ENCODE peak calls at places on chromosomes 6 and 20, in nine cellular contexts. One of them, this sample, is unnamed.

GRCh38 chr6:145813285-145814034 is 1.1 kb downstream of the FBXO30 start:
- DNase-seq in pancreas: no peak
- DNase-seq in LoVo: no peak
- DNase-seq in stimulated activated naive B cell treated with anti-CD40 and anti-IgM and Interleukin-4, amounts not matched to agents 10 μg/mL and 1 μg/mL and 100 μg/mL, for 72 hours: no peak
- DNase-seq in nucleus accumbens: no peak
- DNase-seq in T-helper 9 cell: no peak
- DNase-seq in A172: peak; percentile 29
- DNase-seq in stimulated activated CD8-positive, alpha-beta memory T cell treated with anti-CD3 and anti-CD28 coated beads, Interleukin-4, amount 100 ng/mL, for 48 hours: no peak
- DNase-seq in T-helper 17 cell: no peak
- DNase-seq in this sample: no peak

GRCh38 chr6:38640216-38640909 is 634 bp upstream of the BTBD9 start:
- DNase-seq in T-helper 9 cell: no peak
- DNase-seq in stimulated activated CD8-positive, alpha-beta memory T cell treated with anti-CD3 and anti-CD28 coated beads, Interleukin-4, amount 100 ng/mL, for 48 hours: peak; percentile 26
- DNase-seq in pancreas: no peak
- DNase-seq in LoVo: no peak
- DNase-seq in stimulated activated naive B cell treated with anti-CD40 and anti-IgM and Interleukin-4, amounts not matched to agents 10 μg/mL and 1 μg/mL and 100 μg/mL, for 72 hours: no peak
- DNase-seq in A172: no peak
- DNase-seq in nucleus accumbens: no peak
- DNase-seq in T-helper 17 cell: no peak
- DNase-seq in this sample: no peak

GRCh38 chr20:10731190-10731955 is 57.6 kb upstream of the JAG1 start:
- DNase-seq in T-helper 9 cell: no peak
- DNase-seq in stimulated activated CD8-positive, alpha-beta memory T cell treated with anti-CD3 and anti-CD28 coated beads, Interleukin-4, amount 100 ng/mL, for 48 hours: no peak
- DNase-seq in stimulated activated naive B cell treated with anti-CD40 and anti-IgM and Interleukin-4, amounts not matched to agents 10 μg/mL and 1 μg/mL and 100 μg/mL, for 72 hours: no peak
- DNase-seq in nucleus accumbens: no peak
- DNase-seq in A172: peak; percentile 62
- DNase-seq in LoVo: no peak
- DNase-seq in pancreas: no peak
- DNase-seq in T-helper 17 cell: no peak
- DNase-seq in this sample: no peak

GRCh38 chr6:3423439-3424184 is 33.2 kb downstream of the SLC22A23 start:
- DNase-seq in pancreas: no peak
- DNase-seq in nucleus accumbens: no peak
- DNase-seq in A172: no peak
- DNase-seq in T-helper 9 cell: no peak
- DNase-seq in T-helper 17 cell: no peak
- DNase-seq in stimulated activated naive B cell treated with anti-CD40 and anti-IgM and Interleukin-4, amounts not matched to agents 10 μg/mL and 1 μg/mL and 100 μg/mL, for 72 hours: no peak
- DNase-seq in LoVo: no peak
- DNase-seq in stimulated activated CD8-positive, alpha-beta memory T cell treated with anti-CD3 and anti-CD28 coated beads, Interleukin-4, amount 100 ng/mL, for 48 hours: no peak
- DNase-seq in this sample: no peak

GRCh38 chr6:36033935-36034334 is 6.3 kb downstream of the MAPK14 start:
- DNase-seq in LoVo: no peak
- DNase-seq in nucleus accumbens: no peak
- DNase-seq in pancreas: no peak
- DNase-seq in stimulated activated naive B cell treated with anti-CD40 and anti-IgM and Interleukin-4, amounts not matched to agents 10 μg/mL and 1 μg/mL and 100 μg/mL, for 72 hours: no peak
- DNase-seq in T-helper 9 cell: no peak
- DNase-seq in stimulated activated CD8-positive, alpha-beta memory T cell treated with anti-CD3 and anti-CD28 coated beads, Interleukin-4, amount 100 ng/mL, for 48 hours: peak; percentile 63
- DNase-seq in A172: no peak
- DNase-seq in T-helper 17 cell: no peak
- DNase-seq in this sample: peak; percentile 21

GRCh38 chr6:105370316-105370715 is 32.6 kb downstream of the PREP start:
- DNase-seq in T-helper 17 cell: no peak
- DNase-seq in stimulated activated naive B cell treated with anti-CD40 and anti-IgM and Interleukin-4, amounts not matched to agents 10 μg/mL and 1 μg/mL and 100 μg/mL, for 72 hours: no peak
- DNase-seq in nucleus accumbens: no peak
- DNase-seq in LoVo: no peak
- DNase-seq in stimulated activated CD8-positive, alpha-beta memory T cell treated with anti-CD3 and anti-CD28 coated beads, Interleukin-4, amount 100 ng/mL, for 48 hours: no peak
- DNase-seq in T-helper 9 cell: no peak
- DNase-seq in pancreas: no peak
- DNase-seq in A172: no peak
- DNase-seq in this sample: no peak

GRCh38 chr6:77926198-77926752 is 273.4 kb downstream of the MEI4 start:
- DNase-seq in pancreas: no peak
- DNase-seq in stimulated activated naive B cell treated with anti-CD40 and anti-IgM and Interleukin-4, amounts not matched to agents 10 μg/mL and 1 μg/mL and 100 μg/mL, for 72 hours: no peak
- DNase-seq in LoVo: peak; percentile 3
- DNase-seq in nucleus accumbens: no peak
- DNase-seq in stimulated activated CD8-positive, alpha-beta memory T cell treated with anti-CD3 and anti-CD28 coated beads, Interleukin-4, amount 100 ng/mL, for 48 hours: no peak
- DNase-seq in A172: no peak
- DNase-seq in T-helper 17 cell: no peak
- DNase-seq in T-helper 9 cell: no peak
- DNase-seq in this sample: no peak

GRCh38 chr20:15619816-15620215 is 953.4 kb downstream of the KIF16B start:
- DNase-seq in nucleus accumbens: no peak
- DNase-seq in LoVo: no peak
- DNase-seq in T-helper 17 cell: no peak
- DNase-seq in pancreas: no peak
- DNase-seq in stimulated activated naive B cell treated with anti-CD40 and anti-IgM and Interleukin-4, amounts not matched to agents 10 μg/mL and 1 μg/mL and 100 μg/mL, for 72 hours: no peak
- DNase-seq in A172: no peak
- DNase-seq in T-helper 9 cell: no peak
- DNase-seq in stimulated activated CD8-positive, alpha-beta memory T cell treated with anti-CD3 and anti-CD28 coated beads, Interleukin-4, amount 100 ng/mL, for 48 hours: no peak
- DNase-seq in this sample: no peak

GRCh38 chr20:36150489-36150846 is 4.1 kb upstream of the EPB41L1 start:
- DNase-seq in LoVo: no peak
- DNase-seq in A172: no peak
- DNase-seq in pancreas: no peak
- DNase-seq in stimulated activated naive B cell treated with anti-CD40 and anti-IgM and Interleukin-4, amounts not matched to agents 10 μg/mL and 1 μg/mL and 100 μg/mL, for 72 hours: no peak
- DNase-seq in nucleus accumbens: no peak
- DNase-seq in T-helper 9 cell: no peak
- DNase-seq in stimulated activated CD8-positive, alpha-beta memory T cell treated with anti-CD3 and anti-CD28 coated beads, Interleukin-4, amount 100 ng/mL, for 48 hours: no peak
- DNase-seq in T-helper 17 cell: no peak
- DNase-seq in this sample: no peak

GRCh38 chr20:33282991-33283555 is at the start of gene BPIFB1:
- DNase-seq in nucleus accumbens: no peak
- DNase-seq in stimulated activated naive B cell treated with anti-CD40 and anti-IgM and Interleukin-4, amounts not matched to agents 10 μg/mL and 1 μg/mL and 100 μg/mL, for 72 hours: no peak
- DNase-seq in T-helper 17 cell: no peak
- DNase-seq in T-helper 9 cell: no peak
- DNase-seq in stimulated activated CD8-positive, alpha-beta memory T cell treated with anti-CD3 and anti-CD28 coated beads, Interleukin-4, amount 100 ng/mL, for 48 hours: no peak
- DNase-seq in A172: no peak
- DNase-seq in LoVo: no peak
- DNase-seq in pancreas: no peak
- DNase-seq in this sample: no peak

GRCh38 chr6:100633096-100633766 is 168.5 kb upstream of the SIM1 start:
- DNase-seq in stimulated activated naive B cell treated with anti-CD40 and anti-IgM and Interleukin-4, amounts not matched to agents 10 μg/mL and 1 μg/mL and 100 μg/mL, for 72 hours: no peak
- DNase-seq in pancreas: no peak
- DNase-seq in T-helper 17 cell: no peak
- DNase-seq in A172: peak; percentile 70
- DNase-seq in stimulated activated CD8-positive, alpha-beta memory T cell treated with anti-CD3 and anti-CD28 coated beads, Interleukin-4, amount 100 ng/mL, for 48 hours: no peak
- DNase-seq in LoVo: peak; percentile 47
- DNase-seq in nucleus accumbens: no peak
- DNase-seq in T-helper 9 cell: no peak
- DNase-seq in this sample: peak; percentile 13

GRCh38 chr6:16316741-16317251 is 78.4 kb downstream of the GMPR start:
- DNase-seq in T-helper 9 cell: peak; percentile 10
- DNase-seq in A172: peak; percentile 80
- DNase-seq in LoVo: peak; percentile 34
- DNase-seq in stimulated activated CD8-positive, alpha-beta memory T cell treated with anti-CD3 and anti-CD28 coated beads, Interleukin-4, amount 100 ng/mL, for 48 hours: peak; percentile 54
- DNase-seq in nucleus accumbens: no peak
- DNase-seq in pancreas: no peak
- DNase-seq in T-helper 17 cell: no peak
- DNase-seq in stimulated activated naive B cell treated with anti-CD40 and anti-IgM and Interleukin-4, amounts not matched to agents 10 μg/mL and 1 μg/mL and 100 μg/mL, for 72 hours: no peak
- DNase-seq in this sample: no peak